ENCODE peak calls at places on chromosomes 7 and 10, in eight cellular contexts. C is HCT116, Z is vagina, X is breast epithelium, G is stomach, V is GM23338, U is SK-N-MC, I is HL-60. H is an unnamed sample.

GRCh38 chr7:31735991-31736982 is 49.3 kb downstream of the PPP1R17 start:
- DNase-seq in G (peak), I (peak), U (peak), Z (no peak), C (peak), X (peak), V (peak), H (peak)

GRCh38 chr7:102944241-102944640 is 31.4 kb downstream of the LRRC17 start:
- DNase-seq in C (no peak), U (no peak), Z (no peak), G (no peak), V (no peak), X (no peak), I (no peak), H (no peak)

GRCh38 chr7:16991551-16991950 is 109.8 kb upstream of the AGR3 start:
- DNase-seq in V (peak), U (no peak), I (no peak), C (no peak), X (no peak), G (no peak), Z (no peak), H (no peak)

GRCh38 chr7:93327006-93327633 is 95.0 kb downstream of the VPS50 start:
- DNase-seq in G (no peak), I (peak), X (no peak), Z (no peak), V (no peak), C (peak), U (no peak), H (no peak)

GRCh38 chr10:91909178-91909677 is at the start of gene FGFBP3:
- DNase-seq in G (no peak), U (no peak), V (peak), Z (no peak), I (peak), X (no peak), C (peak), H (no peak)

GRCh38 chr7:29282819-29283414 is 88.3 kb downstream of the CHN2 start:
- DNase-seq in U (no peak), C (no peak), G (no peak), V (peak), X (no peak), Z (no peak), I (no peak), H (no peak)

GRCh38 chr10:116133641-116134040 is 139.4 kb downstream of the GFRA1 start:
- DNase-seq in Z (no peak), X (no peak), C (no peak), G (no peak), V (no peak), U (no peak), I (no peak), H (no peak)

GRCh38 chr10:120394446-120394845 is 62.6 kb upstream of the PLPP4 start:
- DNase-seq in I (no peak), X (no peak), Z (no peak), C (no peak), V (no peak), U (no peak), G (no peak), H (no peak)

GRCh38 chr7:119737390-119737789 is 535.6 kb upstream of the KCND2 start:
- DNase-seq in I (no peak), U (no peak), V (no peak), Z (no peak), C (no peak), G (no peak), X (no peak), H (no peak)

DNA sequence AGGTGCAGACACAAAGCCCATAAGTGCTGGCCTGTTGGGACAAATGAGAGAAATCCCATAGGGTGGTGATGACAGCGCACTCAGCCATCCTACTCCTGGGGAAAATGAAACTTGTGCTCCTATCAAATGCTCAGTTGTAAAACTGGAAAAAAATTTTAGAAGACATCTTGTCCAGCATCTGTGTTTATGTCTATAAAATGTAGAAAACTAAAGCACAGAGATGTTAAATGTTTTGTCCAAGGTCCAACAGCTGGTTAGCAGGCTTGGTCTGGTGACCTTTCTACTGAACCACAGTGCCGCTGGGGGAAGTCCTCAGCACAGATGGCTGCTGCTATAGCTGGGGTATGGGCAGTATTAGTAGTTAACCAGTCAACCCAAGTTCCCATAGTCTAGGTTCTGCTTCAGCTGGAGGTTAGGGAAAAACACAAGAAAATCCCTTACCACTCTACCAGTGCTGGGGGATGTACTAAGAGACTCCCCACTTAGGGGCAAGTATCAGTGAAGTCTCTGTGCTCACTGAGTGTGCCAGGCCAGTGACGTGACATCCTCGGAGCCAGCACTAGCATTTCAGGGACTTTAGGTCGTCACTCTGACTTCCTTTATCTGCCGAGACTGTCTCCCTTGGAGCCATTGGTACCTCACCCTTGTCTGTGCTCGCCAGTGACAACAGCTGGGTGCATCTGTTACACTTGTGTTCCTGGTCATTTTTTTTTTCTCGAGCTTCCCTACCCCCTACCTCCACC is 1.9 kb downstream of the TSPAN33 start:
- DNase-seq in X (no peak), U (no peak), I (no peak), V (no peak), C (no peak), Z (no peak), G (no peak), H (no peak)
- TF ChIP-seq POLR2AphosphoS5 in X (no peak), U (no peak), I (no peak), V (no peak), C (no peak), Z (no peak), G (no peak), H (no peak)

GRCh38 chr7:7920056-7920455 is 48.5 kb upstream of the GLCCI1 start:
- DNase-seq in V (no peak), I (no peak), X (no peak), U (no peak), G (no peak), C (no peak), Z (no peak), H (no peak)

GRCh38 chr7:7921830-7922229 is 46.8 kb upstream of the GLCCI1 start:
- DNase-seq in C (no peak), Z (no peak), U (no peak), V (no peak), X (no peak), I (no peak), G (no peak), H (no peak)

GRCh38 chr7:7919449-7919945 is 49.1 kb upstream of the GLCCI1 start:
- DNase-seq in C (no peak), G (no peak), U (no peak), X (no peak), I (no peak), Z (no peak), V (no peak), H (no peak)

GRCh38 chr7:7918736-7919448 is 49.7 kb upstream of the GLCCI1 start:
- DNase-seq in X (no peak), U (no peak), G (no peak), V (no peak), C (no peak), I (no peak), Z (no peak), H (no peak)

GRCh38 chr7:7920481-7920880 is 48.1 kb upstream of the GLCCI1 start:
- DNase-seq in X (no peak), I (no peak), Z (no peak), G (no peak), C (no peak), U (no peak), V (peak), H (no peak)
- H3K4me3 ChIP-seq in X (no peak), I (no peak), Z (no peak), G (peak), C (no peak), U (no peak), V (no peak), H (no peak)

GRCh38 chr10:132107947-132108877 is 42.5 kb downstream of the JAKMIP3 start:
- DNase-seq in G (peak), I (no peak), V (no peak), C (no peak), X (no peak), Z (peak), U (no peak), H (no peak)
- H3K27ac ChIP-seq in G (no peak), I (no peak), V (no peak), C (no peak), X (no peak), Z (no peak), U (no peak), H (no peak)

GRCh38 chr10:94122247-94122646 is 128.5 kb downstream of the PLCE1 start:
- DNase-seq in U (no peak), G (no peak), X (no peak), V (no peak), I (no peak), Z (no peak), C (no peak), H (no peak)
- TF ChIP-seq POLR2AphosphoS5 in U (no peak), G (no peak), X (no peak), V (no peak), I (no peak), Z (no peak), C (no peak), H (no peak)

GRCh38 chr10:110363572-110364411 is 59.1 kb upstream of the SMNDC1 start:
- DNase-seq in X (no peak), Z (no peak), V (no peak), U (no peak), I (no peak), C (no peak), G (no peak), H (no peak)
- H3K4me3 ChIP-seq in X (no peak), Z (no peak), V (no peak), U (no peak), I (no peak), C (peak), G (no peak), H (no peak)

DNA sequence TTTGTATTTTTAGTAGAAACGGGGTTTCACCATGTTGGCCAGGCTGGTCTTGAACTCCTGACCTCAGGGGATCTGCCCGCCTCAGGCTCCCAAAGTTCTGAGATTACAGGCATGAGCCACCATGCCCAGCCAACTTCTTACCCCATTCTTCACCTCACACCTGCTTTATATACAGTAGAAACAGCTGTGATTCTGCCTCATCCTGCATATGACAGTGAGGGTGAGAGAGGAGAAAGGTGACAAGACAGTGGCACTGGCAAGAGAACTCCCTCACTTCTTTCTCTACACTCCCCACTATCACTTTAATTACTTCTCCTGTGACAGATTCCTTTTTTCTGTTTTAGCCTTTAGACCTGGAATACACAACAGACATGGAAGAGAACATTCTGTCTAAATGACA is 61.8 kb upstream of the CAPZA2 start:
- DNase-seq in V (no peak), U (no peak), C (no peak), G (no peak), Z (no peak), X (no peak), I (no peak), H (no peak)
- H3K27ac ChIP-seq in V (no peak), U (no peak), C (peak), G (no peak), Z (no peak), X (peak), I (no peak), H (no peak)

DNA sequence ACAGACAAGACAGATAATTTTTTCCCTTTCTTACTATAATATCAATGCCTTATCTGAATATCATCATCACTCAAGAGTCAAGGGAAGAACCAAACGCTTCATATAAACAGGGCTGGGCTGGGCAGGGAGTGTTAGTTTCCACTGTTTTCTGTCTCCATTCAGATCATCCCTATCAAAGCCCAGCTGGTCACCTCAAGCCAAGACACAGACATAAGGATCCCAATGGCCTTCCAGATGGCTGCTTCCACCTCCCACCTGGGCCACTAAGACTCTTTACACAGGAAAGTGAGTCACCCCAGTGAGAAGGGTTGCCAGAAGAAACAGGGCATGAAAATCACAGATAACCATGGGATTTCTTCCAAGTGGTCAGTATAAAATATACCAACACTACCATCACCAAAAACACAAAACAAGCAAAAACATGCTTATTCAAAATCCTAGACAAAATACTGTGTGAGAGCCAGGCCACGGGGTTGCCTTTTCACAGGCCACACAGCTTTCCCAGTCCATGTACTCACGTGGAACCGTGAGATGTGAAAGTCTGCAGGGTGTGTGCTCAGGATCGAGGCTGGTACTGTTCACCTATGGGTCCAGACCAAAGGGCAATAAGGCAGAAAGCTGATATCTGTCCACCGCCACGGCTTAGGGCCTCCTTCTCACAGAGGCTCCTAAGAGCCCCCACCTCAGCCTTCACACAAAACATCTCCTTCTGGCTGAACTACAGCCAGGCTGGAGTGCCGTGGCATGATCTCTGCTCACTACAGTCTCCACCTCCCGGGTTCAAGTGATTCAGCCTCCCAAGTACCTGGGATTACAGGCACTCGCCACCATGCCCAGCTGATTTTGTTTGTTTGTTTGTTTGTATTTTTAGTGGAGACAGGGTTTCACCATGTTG is 5.7 kb downstream of the PRSS1 start:
- DNase-seq in C (no peak), U (no peak), Z (peak), V (no peak), X (no peak), I (no peak), G (no peak), H (no peak)
- TF ChIP-seq POLR2AphosphoS5 in C (no peak), U (no peak), Z (no peak), V (no peak), X (no peak), I (no peak), G (no peak), H (no peak)

DNA sequence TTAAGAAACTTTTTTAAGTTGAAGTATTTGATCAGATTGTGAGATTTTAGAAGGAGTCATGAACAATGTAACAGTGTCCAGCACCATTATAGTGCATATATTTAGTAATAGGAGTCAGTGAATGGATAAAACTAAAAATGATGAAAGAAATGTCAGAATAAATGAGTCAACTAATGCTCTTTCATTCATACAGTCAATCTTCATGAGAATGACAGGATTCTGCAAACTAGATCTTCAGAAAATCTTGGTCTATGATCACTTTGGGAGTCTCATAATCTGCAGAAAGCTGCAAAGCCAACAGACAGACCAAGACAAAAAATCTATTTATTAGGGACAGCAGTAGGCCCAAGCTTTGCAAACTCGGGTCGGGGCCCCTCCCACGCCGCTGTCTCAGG is 710 bp downstream of the RNLS start:
- DNase-seq in V (no peak), I (no peak), C (no peak), G (no peak), X (no peak), U (no peak), Z (no peak), H (no peak)
- H3K4me3 ChIP-seq in V (peak), I (peak), C (no peak), G (peak), X (peak), U (no peak), Z (peak), H (peak)